ENCODE peak calls at places on chromosomes 4 and X, in seven cellular contexts. H is trophoblast cell, R is H9, Z is neuronal stem cell, X is IMR-90, D is mesenchymal stem cell, P is H1. Y is an unnamed sample.

GRCh38 chr4:124199755-124200154 is 512.8 kb downstream of the ANKRD50 start:
- DNase-seq in H (no peak), R (no peak), Z (no peak), X (peak; percentile 66), D (peak; percentile 72), P (no peak), Y (no peak)

GRCh38 chr4:48129307-48130014 is 4.6 kb downstream of the TXK start:
- DNase-seq in H (no peak), R (no peak), Z (no peak), X (no peak), D (no peak), P (no peak), Y (peak; percentile 29)

GRCh38 chr4:16669036-16669435 is 229.4 kb downstream of the LDB2 start:
- DNase-seq in H (no peak), R (no peak), Z (no peak), X (peak; percentile 45), D (no peak), P (no peak), Y (no peak)

GRCh38 chrX:21725498-21725897 is 32.4 kb downstream of the SMPX start:
- DNase-seq in H (no peak), R (no peak), Z (no peak), X (peak; percentile 60), D (peak; percentile 10), P (no peak), Y (peak; percentile 54)

GRCh38 chrX:97389761-97390192 is 506.1 kb downstream of the RPA4 start:
- DNase-seq in H (peak; percentile 0), R (no peak), Z (no peak), X (peak; percentile 84), D (peak; percentile 88), P (no peak), Y (peak; percentile 69)

GRCh38 chr4:148349153-148349552 is 93.1 kb downstream of the NR3C2 start:
- DNase-seq in H (no peak), R (no peak), Z (no peak), X (no peak), D (no peak), P (no peak), Y (no peak)

GRCh38 chrX:142204522-142205433 is at the start of gene MAGEC2:
- DNase-seq in H (no peak), R (no peak), Z (no peak), X (no peak), D (no peak), P (no peak), Y (no peak)

GRCh38 chr4:38949416-38950051 is 81.9 kb downstream of the FAM114A1 start:
- DNase-seq in H (no peak), R (no peak), Z (no peak), X (peak; percentile 70), D (peak; percentile 58), P (no peak), Y (peak; percentile 18)

GRCh38 chr4:138953962-138954371 is 61.6 kb upstream of the NOCT start:
- DNase-seq in H (no peak), R (no peak), Z (no peak), X (peak; percentile 86), D (peak; percentile 80), P (peak; percentile 26), Y (no peak)

GRCh38 chrX:53481816-53482485 is 47.8 kb upstream of the HSD17B10 start:
- DNase-seq in H (peak; percentile 58), R (peak; percentile 61), Z (peak; percentile 48), X (peak; percentile 69), D (peak; percentile 62), P (peak; percentile 61), Y (peak; percentile 75)

GRCh38 chr4:55075823-55076418 is 49.5 kb downstream of the KDR start:
- DNase-seq in H (no peak), R (no peak), Z (no peak), X (no peak), D (no peak), P (no peak), Y (peak; percentile 31)

GRCh38 chr4:148359769-148360168 is 82.4 kb downstream of the NR3C2 start:
- DNase-seq in H (no peak), R (no peak), Z (no peak), X (no peak), D (no peak), P (no peak), Y (no peak)

GRCh38 chr4:41718907-41719306 is 29.6 kb downstream of the PHOX2B start:
- DNase-seq in H (no peak), R (no peak), Z (no peak), X (peak; percentile 81), D (peak; percentile 6), P (no peak), Y (peak; percentile 20)

GRCh38 chr4:91285485-91285884 is 1018.3 kb upstream of the GRID2 start:
- DNase-seq in H (no peak), R (no peak), Z (no peak), X (no peak), D (no peak), P (no peak), Y (no peak)

GRCh38 chrX:18026171-18026570 is 165.1 kb upstream of the RAI2 start:
- DNase-seq in H (no peak), R (no peak), Z (no peak), X (no peak), D (no peak), P (no peak), Y (no peak)

GRCh38 chr4:142846729-142847606 is 867 bp upstream of the INPP4B start:
- DNase-seq in H (peak; percentile 28), R (peak; percentile 70), Z (peak; percentile 32), X (no peak), D (peak; percentile 1), P (peak; percentile 70), Y (peak; percentile 68)

GRCh38 chrX:16603822-16604221 is 46.1 kb upstream of the S100G start:
- DNase-seq in H (no peak), R (no peak), Z (no peak), X (no peak), D (no peak), P (no peak), Y (no peak)

GRCh38 chrX:135168533-135168932 is 2.7 kb downstream of the CT55 start:
- DNase-seq in H (no peak), R (no peak), Z (no peak), X (no peak), D (no peak), P (no peak), Y (no peak)

GRCh38 chr4:53861856-53862610 is 202.4 kb downstream of the CHIC2 start:
- DNase-seq in H (no peak), R (no peak), Z (no peak), X (peak; percentile 96), D (peak; percentile 91), P (no peak), Y (peak; percentile 17)

GRCh38 chrX:53294024-53294648 is 12.8 kb upstream of the IQSEC2 start:
- DNase-seq in H (no peak), R (no peak), Z (no peak), X (peak; percentile 26), D (no peak), P (no peak), Y (no peak)

GRCh38 chr4:71231753-71232420 is 106.9 kb upstream of the SLC4A4 start:
- DNase-seq in H (no peak), R (no peak), Z (no peak), X (peak; percentile 19), D (no peak), P (no peak), Y (no peak)
- H2AK5ac ChIP-seq in H (no peak overlapping the region), R (no peak overlapping the region), Z (no peak overlapping the region), X (no peak overlapping the region), D (no peak overlapping the region), P (no peak overlapping the region), Y (no peak overlapping the region)

GRCh38 chr4:185018834-185019450 is 652 bp downstream of the HELT start:
- DNase-seq in H (no peak), R (peak; percentile 63), Z (no peak), X (no peak), D (peak; percentile 20), P (peak; percentile 84), Y (peak; percentile 49)

GRCh38 chr4:185017964-185018772 is at the start of gene HELT:
- DNase-seq in H (no peak), R (peak; percentile 72), Z (no peak), X (no peak), D (no peak), P (peak; percentile 76), Y (peak; percentile 57)

GRCh38 chr4:185020863-185021761 is 2.8 kb downstream of the HELT start:
- DNase-seq in H (no peak), R (no peak), Z (no peak), X (no peak), D (no peak), P (peak; percentile 66), Y (no peak)

GRCh38 chr4:185020293-185020808 is 2.1 kb downstream of the HELT start:
- DNase-seq in H (no peak), R (peak; percentile 67), Z (no peak), X (no peak), D (no peak), P (peak; percentile 83), Y (peak; percentile 61)

DNA sequence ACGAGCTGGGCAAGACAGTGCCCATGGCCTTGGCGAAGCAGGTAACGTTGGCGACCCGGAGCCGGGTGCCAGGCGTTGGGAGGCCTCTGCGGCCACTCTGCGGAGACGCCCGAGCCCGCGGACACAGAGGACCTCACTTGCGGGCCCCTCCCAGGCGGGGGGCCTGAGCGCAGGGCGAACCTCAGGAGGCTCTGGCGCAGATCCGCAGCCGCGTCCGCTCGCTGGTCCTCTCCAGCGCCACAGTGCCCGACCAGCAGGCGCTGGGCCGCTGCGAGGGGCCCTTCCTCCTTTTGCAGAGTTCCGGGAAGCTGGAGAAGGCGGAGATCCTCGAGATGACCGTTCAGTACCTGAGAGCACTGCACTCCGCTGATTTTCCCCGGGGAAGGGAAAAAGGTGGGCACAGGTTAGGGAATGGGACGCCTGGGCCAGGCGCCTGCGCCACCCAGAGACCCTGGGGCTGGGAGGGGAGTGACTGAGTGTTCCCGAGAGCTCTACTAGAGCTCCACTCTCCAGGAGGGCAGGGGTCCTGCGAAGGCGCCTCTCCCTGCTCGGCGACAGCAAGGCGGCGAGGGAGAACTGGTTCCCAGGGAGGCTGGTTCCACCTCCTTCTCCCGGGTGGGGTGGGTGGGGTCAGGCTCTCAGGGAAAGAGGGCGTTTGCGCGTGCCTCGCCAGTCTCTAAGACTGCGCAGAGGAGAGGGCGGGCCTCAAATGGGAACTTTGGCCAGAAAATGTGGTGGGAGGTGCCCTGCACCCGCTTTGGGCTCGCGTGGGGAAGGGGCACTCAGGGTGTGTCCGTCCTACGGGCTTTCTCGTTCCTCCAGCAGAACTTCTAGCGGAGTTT is 1.4 kb downstream of the HELT start:
- DNase-seq in H (no peak), R (peak; percentile 75), Z (no peak), X (no peak), D (no peak), P (no peak), Y (peak; percentile 67)
- H2AK5ac ChIP-seq in H (no peak overlapping the region), R (no peak overlapping the region), Z (peak overlapping the region; percentile 28), X (no peak overlapping the region), D (no peak overlapping the region), P (no peak overlapping the region), Y (no peak overlapping the region)

GRCh38 chr4:22217480-22217879 is 268.9 kb upstream of the KCNIP4 start:
- DNase-seq in H (no peak), R (no peak), Z (no peak), X (no peak), D (no peak), P (no peak), Y (no peak)

GRCh38 chr4:22220965-22221364 is 272.4 kb upstream of the KCNIP4 start:
- DNase-seq in H (no peak), R (no peak), Z (no peak), X (no peak), D (no peak), P (no peak), Y (no peak)

GRCh38 chr4:22216278-22216677 is 267.7 kb upstream of the KCNIP4 start:
- DNase-seq in H (no peak), R (no peak), Z (no peak), X (no peak), D (no peak), P (no peak), Y (no peak)
- H2AK5ac ChIP-seq in H (no peak overlapping the region), R (no peak overlapping the region), Z (no peak overlapping the region), X (no peak overlapping the region), D (no peak overlapping the region), P (no peak overlapping the region), Y (no peak overlapping the region)

GRCh38 chrX:71487814-71488213 is 45.1 kb upstream of the OGT start:
- DNase-seq in H (no peak), R (no peak), Z (no peak), X (no peak), D (no peak), P (no peak), Y (no peak)
- H2AK5ac ChIP-seq in H (no peak overlapping the region), R (no peak overlapping the region), Z (no peak overlapping the region), X (no peak overlapping the region), D (no peak overlapping the region), P (no peak overlapping the region), Y (no peak overlapping the region)

Y was measured in mesendoderm.